ENCODE peak calls at places on chromosome 4, in ten cellular contexts. K, M, N, C, S, X, Y, I, T and W are unnamed samples.

GRCh38 chr4:139819082-139819481 is 153.5 kb downstream of the MGST2 start:
- DNase-seq in N (no peak), C (no peak), X (no peak), I (no peak), Y (no peak), K (no peak), M (no peak), T (no peak), S (no peak), W (no peak)

GRCh38 chr4:185665655-185666054 is 130.3 kb upstream of the PDLIM3 start:
- DNase-seq in N (no peak), K (no peak), I (no peak), S (no peak), T (no peak), C (no peak), X (no peak), M (no peak), Y (no peak), W (no peak)

GRCh38 chr4:80058740-80059139 is 14.3 kb downstream of the ANTXR2 start:
- DNase-seq in Y (no peak), K (no peak), M (no peak), T (no peak), S (no peak), N (no peak), X (peak; percentile 9), I (no peak), C (no peak), W (no peak)

GRCh38 chr4:154741131-154741530 is 2.7 kb upstream of the LRAT start:
- DNase-seq in Y (no peak), K (no peak), X (no peak), C (no peak), I (no peak), N (no peak), S (no peak), M (no peak), T (no peak), W (no peak)

GRCh38 chr4:153495480-153496206 is 29.5 kb downstream of the TMEM131L start:
- DNase-seq in S (no peak), T (no peak), Y (no peak), X (no peak), K (no peak), M (no peak), N (no peak), C (no peak), I (no peak), W (no peak)

GRCh38 chr4:146585761-146586333 is 52.8 kb upstream of the POU4F2 start:
- DNase-seq in I (no peak), K (no peak), Y (no peak), M (no peak), C (no peak), S (no peak), X (no peak), N (no peak), T (no peak), W (no peak)

GRCh38 chr4:74474345-74475099 is 29.6 kb downstream of the AREG start:
- DNase-seq in N (no peak), S (no peak), T (no peak), Y (no peak), X (no peak), I (no peak), K (no peak), M (no peak), C (no peak), W (no peak)

GRCh38 chr4:4843651-4844291 is 15.7 kb upstream of the MSX1 start:
- DNase-seq in Y (no peak), T (no peak), K (no peak), I (no peak), N (no peak), M (no peak), C (peak; percentile 80), X (no peak), S (peak; percentile 30), W (no peak)

DNA sequence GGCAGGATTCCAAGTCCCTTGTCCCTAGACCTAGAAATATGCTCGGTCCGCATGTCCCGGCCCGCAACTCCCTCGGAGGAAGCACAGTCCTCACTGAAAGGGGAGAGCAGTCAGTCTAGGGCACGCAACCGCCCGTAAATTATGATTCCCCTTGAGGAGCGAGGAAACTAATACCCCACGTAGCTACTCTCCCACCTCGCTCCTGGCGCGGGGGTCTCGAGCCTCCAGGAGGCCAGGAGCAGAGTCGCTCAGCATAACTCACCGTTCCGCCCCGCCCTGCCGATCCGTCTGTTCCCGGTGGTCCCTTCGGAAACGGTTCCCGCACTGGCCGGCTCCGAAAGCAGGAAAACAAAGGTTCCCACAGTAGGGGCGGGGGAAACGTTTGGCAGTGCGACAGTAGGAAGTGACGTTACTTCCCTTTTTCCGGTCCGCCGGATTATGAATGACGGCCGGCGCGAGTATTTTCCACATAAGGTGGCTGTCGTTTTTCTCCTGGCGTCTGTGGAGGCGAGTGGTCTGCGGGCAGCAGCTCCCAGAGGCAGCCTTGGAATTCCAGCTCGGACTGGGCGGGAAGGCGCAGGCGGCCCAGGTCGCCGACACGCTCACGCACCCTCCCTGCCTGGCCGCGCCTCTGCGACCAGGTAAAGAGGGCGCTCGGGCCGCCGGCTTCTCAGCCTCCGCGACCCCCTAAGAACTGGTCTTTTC is at the start of the genes GSTCD and INTS12:
- DNase-seq in S (peak; percentile 95), K (peak; percentile 92), C (peak; percentile 98), M (peak; percentile 80), T (peak; percentile 88), N (peak; percentile 92), X (peak; percentile 46), Y (peak; percentile 91), I (peak; percentile 95), W (peak; percentile 32)
- TF ChIP-seq POLR2A in S (peak; percentile 69), K (peak; percentile 56), C (no peak), M (peak; percentile 95), T (peak; percentile 55), N (peak; percentile 71), X (peak; percentile 85), Y (peak; percentile 72), I (no peak), W (peak; percentile 85)

GRCh38 chr4:78818530-78818929 is 42.4 kb downstream of the BMP2K start:
- DNase-seq in Y (no peak), M (no peak), I (no peak), S (no peak), T (no peak), C (no peak), K (no peak), X (no peak), N (no peak), W (no peak)
- TF ChIP-seq POLR2A in Y (no peak), M (no peak), I (no peak), S (no peak), T (no peak), C (no peak), K (no peak), X (no peak), N (no peak), W (no peak)

GRCh38 chr4:26238782-26239647 is 81.8 kb upstream of the RBPJ start:
- DNase-seq in Y (no peak), S (no peak), I (no peak), X (no peak), T (no peak), M (no peak), K (no peak), N (no peak), C (no peak), W (no peak)
- TF ChIP-seq POLR2A in Y (no peak), S (no peak), I (no peak), X (no peak), T (no peak), M (no peak), K (no peak), N (no peak), C (no peak), W (no peak)

GRCh38 chr4:2412885-2413716 is 5.3 kb downstream of the ZFYVE28 start:
- DNase-seq in I (peak; percentile 90), K (peak; percentile 69), T (peak; percentile 88), C (peak; percentile 96), M (peak; percentile 77), X (peak; percentile 66), Y (peak; percentile 48), N (peak; percentile 91), S (peak; percentile 93), W (peak; percentile 90)
- TF ChIP-seq POLR2A in I (no peak), K (no peak), T (no peak), C (no peak), M (peak; percentile 66), X (peak; percentile 73), Y (no peak), N (peak; percentile 40), S (peak; percentile 39), W (no peak)